ENCODE peak calls at places on chromosomes 6 and 20, in ten cellular contexts. V is Peyer's patch; I is NCI-H2107; A is stimulated activated CD4-positive, alpha-beta T cell treated with anti-CD3 and anti-CD28 coated beads, Interleukin-12 subunit alpha, Interleukin-12 subunit beta, amount 100 ng/mL, for 4 hours; W is KBM-7; F is NCI-H2081; C is left cardiac atrium; M is cerebellar cortex; H is Calu3; L is HFF-Myc. X is an unnamed sample.

GRCh38 chr6:108295676-108296075 is 822 bp downstream of the AFG1L start:
- DNase-seq in M (no peak), C (no peak), L (no peak), V (no peak), I (no peak), H (no peak), A (no peak), F (no peak), W (no peak), X (no peak)

GRCh38 chr20:58670659-58671058 is 19.6 kb downstream of the STX16 start:
- DNase-seq in I (no peak), M (no peak), W (no peak), L (no peak), C (no peak), F (no peak), H (no peak), A (no peak), V (no peak), X (no peak)

GRCh38 chr6:29325777-29326176 is 24.3 kb downstream of the OR14J1 start:
- DNase-seq in F (no peak), M (no peak), C (no peak), L (no peak), H (no peak), A (no peak), V (no peak), W (no peak), I (no peak), X (no peak)

GRCh38 chr6:16105056-16105455 is 23.8 kb upstream of the MYLIP start:
- DNase-seq in V (no peak), L (no peak), H (no peak), C (no peak), M (no peak), F (no peak), A (no peak), W (no peak), I (no peak), X (no peak)

GRCh38 chr6:167570460-167571400 is 245.8 kb downstream of the TTLL2 start:
- DNase-seq in C (no peak), M (no peak), W (no peak), V (peak), H (no peak), A (no peak), I (no peak), F (no peak), L (no peak), X (no peak)

GRCh38 chr6:82396964-82397761 is 33.5 kb downstream of the TPBG start:
- DNase-seq in F (no peak), M (no peak), A (no peak), H (peak), L (peak), W (no peak), I (no peak), V (no peak), C (no peak), X (no peak)

GRCh38 chr6:26087284-26088115 is at the start of gene HFE:
- DNase-seq in A (peak), L (peak), C (peak), I (no peak), H (peak), W (no peak), F (peak), M (peak), V (peak), X (peak)

GRCh38 chr20:32792316-32792715 is 27.4 kb upstream of the MAPRE1 start:
- DNase-seq in L (no peak), W (peak), A (no peak), I (no peak), F (no peak), H (peak), V (peak), M (no peak), C (no peak), X (peak)

GRCh38 chr6:150145830-150146229 is 3.0 kb downstream of the PPP1R14C start:
- DNase-seq in V (no peak), F (no peak), C (no peak), I (no peak), L (no peak), M (no peak), A (no peak), W (peak), H (no peak), X (no peak)

GRCh38 chr6:151400473-151400872 is 9.1 kb upstream of the ZBTB2 start:
- DNase-seq in V (no peak), C (no peak), H (no peak), A (no peak), I (no peak), L (no peak), M (no peak), W (no peak), F (no peak), X (no peak)

GRCh38 chr20:23106271-23106851 is 20.2 kb upstream of the CD93 start:
- DNase-seq in I (no peak), L (no peak), H (no peak), F (no peak), V (no peak), A (no peak), C (peak), M (no peak), W (no peak), X (no peak)

GRCh38 chr6:155142163-155142901 is 121.5 kb upstream of the CLDN20 start:
- DNase-seq in L (no peak), H (no peak), C (no peak), M (no peak), F (no peak), W (no peak), I (no peak), V (no peak), A (no peak), X (no peak)

GRCh38 chr20:46555370-46555956 is 5.0 kb upstream of the OCSTAMP start:
- DNase-seq in C (no peak), W (no peak), A (no peak), L (no peak), I (no peak), V (no peak), M (no peak), F (no peak), H (no peak), X (no peak)

GRCh38 chr20:35617397-35618031 is 1.9 kb downstream of the SPAG4 start:
- DNase-seq in V (peak), W (peak), A (peak), F (peak), M (peak), H (peak), I (no peak), L (no peak), C (peak), X (peak)

GRCh38 chr20:16100111-16100510 is 473.1 kb downstream of the KIF16B start:
- DNase-seq in V (no peak), C (no peak), I (no peak), H (no peak), F (no peak), W (no peak), M (no peak), A (no peak), L (no peak), X (no peak)

GRCh38 chr20:25281541-25281991 is 33.7 kb downstream of the PYGB start:
- DNase-seq in H (no peak), M (peak), V (peak), F (peak), W (no peak), C (peak), A (no peak), L (no peak), I (peak), X (no peak)

GRCh38 chr6:33787954-33788693 is 806 bp downstream of the LEMD2 start:
- DNase-seq in F (peak), M (peak), A (peak), I (no peak), H (peak), C (peak), L (no peak), V (peak), W (peak), X (peak)

GRCh38 chr6:42898891-42899361 is 16.9 kb upstream of the PTCRA start:
- DNase-seq in L (no peak), C (peak), W (peak), I (peak), M (peak), F (peak), A (peak), H (peak), V (peak), X (peak)

GRCh38 chr6:2218866-2219265 is 26.5 kb downstream of the GMDS start:
- DNase-seq in V (no peak), L (no peak), A (no peak), H (no peak), M (no peak), C (no peak), W (no peak), F (no peak), I (no peak), X (no peak)

GRCh38 chr6:150596439-150596838 is 3.2 kb upstream of the PLEKHG1 start:
- DNase-seq in I (no peak), V (no peak), H (no peak), F (no peak), W (no peak), L (no peak), A (no peak), C (no peak), M (no peak), X (no peak)

GRCh38 chr6:6925391-6926164 is 182.2 kb upstream of the RREB1 start:
- DNase-seq in H (no peak), F (no peak), A (no peak), V (no peak), L (no peak), M (no peak), C (no peak), W (no peak), I (no peak), X (no peak)

GRCh38 chr20:33460711-33461110 is 17.1 kb upstream of the SNTA1 start:
- DNase-seq in W (no peak), H (no peak), L (no peak), A (no peak), I (no peak), V (no peak), M (no peak), C (no peak), F (peak), X (no peak)

GRCh38 chr6:15243994-15244604 is 1.8 kb upstream of the JARID2 start:
- DNase-seq in C (no peak), M (peak), I (no peak), F (no peak), L (no peak), W (no peak), H (no peak), V (no peak), A (no peak), X (no peak)

GRCh38 chr20:59802471-59803221 is 130.8 kb downstream of the SYCP2 start:
- DNase-seq in H (no peak), I (no peak), F (no peak), M (no peak), L (no peak), V (no peak), C (no peak), A (no peak), W (no peak), X (no peak)

GRCh38 chr6:128492386-128492785 is 28.0 kb downstream of the PTPRK start:
- DNase-seq in I (no peak), V (no peak), W (no peak), A (no peak), C (no peak), H (no peak), M (no peak), F (no peak), L (no peak), X (no peak)

GRCh38 chr6:105609375-105609991 is 206.6 kb upstream of the PREP start:
- DNase-seq in I (no peak), M (peak), L (no peak), C (peak), F (no peak), W (peak), A (no peak), V (no peak), H (no peak), X (no peak)

GRCh38 chr6:73236147-73236750 is 11.0 kb upstream of the KHDC1L start:
- DNase-seq in A (no peak), W (no peak), V (no peak), H (no peak), C (no peak), M (no peak), F (no peak), I (no peak), L (peak), X (no peak)

GRCh38 chr6:15431762-15432495 is 186.1 kb downstream of the JARID2 start:
- DNase-seq in M (no peak), C (no peak), A (no peak), H (no peak), L (no peak), V (no peak), I (no peak), F (no peak), W (no peak), X (no peak)

GRCh38 chr6:101399627-101399955 is 6.1 kb downstream of the GRIK2 start:
- DNase-seq in H (no peak), L (no peak), V (no peak), C (no peak), I (no peak), M (peak), A (no peak), W (no peak), F (no peak), X (no peak)

GRCh38 chr6:137926985-137927384 is 59.9 kb downstream of the TNFAIP3 start:
- DNase-seq in H (no peak), F (no peak), A (no peak), L (no peak), C (no peak), W (no peak), I (no peak), V (no peak), M (no peak), X (no peak)

GRCh38 chr6:117222861-117223260 is 42.5 kb upstream of the VGLL2 start:
- DNase-seq in M (no peak), I (no peak), A (no peak), L (no peak), H (no peak), W (no peak), V (no peak), F (no peak), C (no peak), X (no peak)

GRCh38 chr6:95227301-95227700 is 350.0 kb upstream of the MANEA start:
- DNase-seq in H (no peak), W (no peak), L (no peak), A (no peak), C (no peak), I (no peak), V (no peak), F (peak), M (no peak), X (no peak)

X was measured in neural crest cell.